ENCODE peak calls at places on chromosomes 12 and 14, in seven cellular contexts. S is astrocyte, P is heart right ventricle, O is mammary epithelial cell, Q is tibial artery, F is uterus, B is breast epithelium. Z is an unnamed sample.

GRCh38 chr12:6734506-6735082 is 10.7 kb downstream of the COPS7A start:
- DNase-seq in O (no peak), P (no peak), S (no peak), F (no peak), B (no peak), Q (no peak), Z (no peak)

GRCh38 chr14:104624939-104625338 is 20.4 kb upstream of the TMEM179 start:
- DNase-seq in Q (no peak), O (no peak), B (no peak), P (no peak), S (no peak), F (no peak), Z (peak)

GRCh38 chr12:54988402-54989054 is 4.0 kb upstream of the TESPA1 start:
- DNase-seq in Q (peak), F (peak), O (no peak), S (no peak), B (peak), P (peak), Z (no peak)

GRCh38 chr14:64060648-64061096 is 207.9 kb downstream of the SYNE2 start:
- DNase-seq in P (no peak), Q (no peak), S (no peak), O (peak), F (no peak), B (no peak), Z (peak)

GRCh38 chr12:102638777-102639176 is 158.4 kb upstream of the IGF1 start:
- DNase-seq in F (no peak), P (no peak), B (no peak), O (no peak), S (peak), Q (no peak), Z (peak)

GRCh38 chr12:116534341-116535121 is 24.6 kb upstream of the MAP1LC3B2 start:
- DNase-seq in B (no peak), P (no peak), F (peak), Q (no peak), O (no peak), S (peak), Z (peak)

GRCh38 chr12:12684375-12685106 is 11.4 kb downstream of the GPR19 start:
- DNase-seq in S (no peak), P (peak), O (peak), B (no peak), F (no peak), Q (no peak), Z (peak)

GRCh38 chr12:123150804-123151678 is at the start of gene PITPNM2:
- DNase-seq in O (peak), Q (peak), F (peak), P (peak), S (no peak), B (peak), Z (peak)

GRCh38 chr12:4244868-4245267 is 28.7 kb upstream of the CCND2 start:
- DNase-seq in B (no peak), Q (no peak), O (no peak), S (no peak), P (no peak), F (no peak), Z (no peak)

GRCh38 chr12:12890815-12891645 is at the start of gene GPRC5A:
- DNase-seq in B (peak), S (peak), F (peak), O (peak), Q (peak), P (peak), Z (peak)

GRCh38 chr12:95977764-95978305 is 18.3 kb downstream of the HAL start:
- DNase-seq in F (no peak), P (no peak), S (no peak), B (no peak), O (no peak), Q (no peak), Z (no peak)

GRCh38 chr12:53618340-53618739 is 7.8 kb downstream of the ATF7 start:
- DNase-seq in B (no peak), O (no peak), Q (no peak), F (no peak), S (no peak), P (no peak), Z (no peak)

GRCh38 chr14:44701563-44702263 is 194.6 kb upstream of the FSCB start:
- DNase-seq in S (peak), Q (no peak), B (no peak), O (no peak), F (no peak), P (no peak), Z (no peak)

GRCh38 chr12:111038075-111038474 is 117.7 kb upstream of the MYL2 start:
- DNase-seq in S (no peak), P (no peak), F (no peak), O (no peak), Q (no peak), B (no peak), Z (no peak)

GRCh38 chr12:20490213-20490612 is 121.9 kb downstream of the PDE3A start:
- DNase-seq in Q (no peak), P (no peak), B (no peak), F (no peak), O (no peak), S (no peak), Z (no peak)

GRCh38 chr14:57274551-57274950 is 5.8 kb downstream of the AP5M1 start:
- DNase-seq in B (no peak), O (no peak), F (no peak), S (peak), P (no peak), Q (no peak), Z (no peak)

GRCh38 chr12:105933671-105934665 is 204.8 kb downstream of the NUAK1 start:
- DNase-seq in F (peak), O (peak), B (no peak), Q (peak), P (peak), S (peak), Z (peak)

GRCh38 chr14:59463773-59464650 is 1.2 kb downstream of the GPR135 start:
- DNase-seq in B (no peak), O (no peak), S (no peak), P (no peak), Q (no peak), F (no peak), Z (no peak)

GRCh38 chr12:95443458-95443857 is 30.5 kb upstream of the METAP2 start:
- DNase-seq in P (no peak), O (no peak), F (no peak), S (no peak), B (no peak), Q (no peak), Z (no peak)

GRCh38 chr14:34043627-34044372 is 92.9 kb upstream of the EGLN3 start:
- DNase-seq in S (no peak), O (peak), F (no peak), Q (no peak), P (no peak), B (no peak), Z (no peak)

DNA sequence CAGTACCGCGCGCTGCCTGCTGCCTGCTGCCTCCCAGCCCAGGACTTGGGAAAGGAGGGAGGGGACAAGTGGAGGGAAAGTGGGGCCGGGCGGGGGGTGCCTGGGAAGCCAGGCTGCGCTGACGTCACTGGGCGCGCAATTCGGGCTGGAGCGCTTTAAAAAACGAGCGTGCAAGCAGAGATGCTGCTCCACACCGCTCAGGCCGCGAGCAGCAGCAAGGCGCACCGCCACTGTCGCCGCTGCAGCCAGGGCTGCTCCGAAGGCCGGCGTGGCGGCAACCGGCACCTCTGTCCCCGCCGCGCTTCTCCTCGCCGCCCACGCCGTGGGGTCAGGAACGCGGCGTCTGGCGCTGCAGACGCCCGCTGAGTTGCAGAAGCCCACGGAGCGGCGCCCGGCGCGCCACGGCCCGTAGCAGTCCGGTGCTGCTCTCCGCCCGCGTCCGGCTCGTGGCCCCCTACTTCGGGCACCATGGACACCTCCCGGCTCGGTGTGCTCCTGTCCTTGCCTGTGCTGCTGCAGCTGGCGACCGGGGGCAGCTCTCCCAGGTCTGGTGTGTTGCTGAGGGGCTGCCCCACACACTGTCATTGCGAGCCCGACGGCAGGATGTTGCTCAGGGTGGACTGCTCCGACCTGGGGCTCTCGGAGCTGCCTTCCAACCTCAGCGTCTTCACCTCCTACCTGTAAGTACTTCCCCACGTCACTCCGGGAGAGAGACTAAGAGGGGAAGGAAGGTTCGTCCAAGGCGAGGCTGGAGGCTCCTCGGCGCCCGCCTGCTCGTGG is at the start of gene LGR5:
- DNase-seq in Q (no peak), F (no peak), P (no peak), O (peak), S (peak), B (no peak), Z (peak)
- H3K4me3 ChIP-seq in Q (peak), F (peak), P (peak), O (no peak), S (peak), B (peak), Z (peak)

GRCh38 chr12:71872401-71872800 is 32.8 kb downstream of the TBC1D15 start:
- DNase-seq in S (no peak), F (no peak), B (no peak), P (no peak), Q (no peak), O (no peak), Z (no peak)
- H3K27ac ChIP-seq in S (no peak), F (no peak), B (no peak), P (no peak), Q (no peak), O (no peak), Z (peak)

DNA sequence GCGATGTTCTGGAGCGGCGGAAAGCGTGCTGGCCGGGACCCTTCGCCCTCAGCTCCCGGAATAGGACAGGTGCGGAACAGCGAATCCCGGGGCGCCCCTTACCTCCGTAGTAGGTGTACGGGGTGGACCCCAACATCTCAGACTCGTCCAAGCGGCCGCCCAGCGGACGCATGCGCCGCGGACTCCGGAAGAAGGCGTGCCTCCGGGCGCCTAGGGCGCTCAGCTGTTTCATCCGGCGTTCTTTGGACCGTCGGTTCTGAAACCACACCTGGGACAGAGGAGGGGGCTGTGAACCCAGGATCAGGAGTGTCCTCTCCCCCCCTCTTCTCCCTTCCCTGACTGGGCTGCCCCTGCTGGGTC is 4.5 kb downstream of the LHX5 start:
- DNase-seq in S (no peak), F (no peak), P (no peak), B (no peak), Q (no peak), O (no peak), Z (peak)
- H3K4me3 ChIP-seq in S (no peak), F (no peak), P (peak), B (peak), Q (peak), O (peak), Z (no peak)

DNA sequence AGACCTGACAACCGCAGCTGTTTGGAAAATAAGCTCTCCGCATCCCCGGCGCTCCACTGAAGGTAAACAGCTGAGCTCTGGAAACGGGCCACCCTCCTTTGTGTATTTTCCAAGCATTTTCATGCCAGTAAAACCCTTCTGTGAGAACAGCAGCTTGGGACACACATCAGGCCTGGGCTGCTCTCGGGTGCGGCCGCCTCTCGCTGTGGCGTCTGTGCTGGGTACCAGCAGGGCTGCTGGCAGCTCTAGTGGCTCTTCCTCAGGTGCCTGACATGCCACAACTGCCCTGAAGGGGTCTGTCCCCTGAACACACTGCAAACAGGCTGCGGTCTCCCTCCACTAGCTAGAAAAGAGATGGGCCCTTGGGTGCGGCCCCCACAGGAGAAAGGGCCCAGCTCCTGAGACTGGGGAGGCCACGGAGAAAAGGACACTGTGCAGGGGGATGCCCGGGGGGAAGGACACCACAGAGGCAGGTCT is 96.3 kb downstream of the ITPK1 start:
- DNase-seq in O (no peak), B (peak), P (no peak), F (peak), S (no peak), Q (no peak), Z (peak)
- H3K27ac ChIP-seq in O (no peak), B (no peak), P (no peak), F (peak), S (no peak), Q (peak), Z (no peak)

GRCh38 chr14:91367173-91368171 is 50.1 kb downstream of the CCDC88C start:
- DNase-seq in Q (no peak), B (peak), O (peak), F (no peak), P (peak), S (peak), Z (peak)

GRCh38 chr14:91371990-91372375 is 45.6 kb downstream of the CCDC88C start:
- DNase-seq in B (no peak), F (no peak), S (no peak), Q (no peak), O (no peak), P (no peak), Z (no peak)

GRCh38 chr14:91371011-91371989 is 46.3 kb downstream of the CCDC88C start:
- DNase-seq in B (no peak), F (no peak), Q (no peak), S (no peak), O (no peak), P (no peak), Z (no peak)

GRCh38 chr14:91368681-91369416 is 48.8 kb downstream of the CCDC88C start:
- DNase-seq in F (no peak), O (no peak), Q (no peak), S (no peak), B (no peak), P (no peak), Z (peak)

GRCh38 chr14:91369628-91370445 is 47.8 kb downstream of the CCDC88C start:
- DNase-seq in S (no peak), O (peak), F (no peak), P (no peak), B (peak), Q (no peak), Z (peak)
- H3K4me3 ChIP-seq in S (no peak), O (peak), F (no peak), P (no peak), B (peak), Q (no peak), Z (no peak)

DNA sequence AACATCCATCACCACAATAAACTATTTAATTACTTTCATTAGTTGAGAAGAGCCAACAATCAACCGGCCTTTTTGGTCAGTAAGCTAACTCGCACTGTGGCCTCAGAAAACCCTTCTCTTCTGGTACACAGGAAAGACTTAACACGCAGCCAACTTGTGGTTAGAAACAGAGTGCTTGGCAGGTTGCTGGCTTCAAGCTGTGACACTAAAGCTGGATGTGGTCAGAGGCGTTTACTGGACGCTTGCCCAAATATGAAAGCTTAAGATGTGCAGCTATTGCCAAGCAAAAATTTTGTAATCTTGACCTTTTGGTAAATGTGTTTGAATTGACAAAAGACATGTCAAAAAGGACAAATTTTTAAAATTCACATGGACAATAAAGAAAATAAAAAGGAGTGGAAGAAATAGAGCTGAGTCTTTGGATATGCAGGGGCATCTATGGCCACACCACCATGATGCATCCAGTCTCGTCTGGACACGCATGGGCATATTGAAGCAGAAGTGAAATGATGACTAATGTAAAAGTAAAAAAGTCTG is 2.6 kb upstream of the KLRK1 start:
- DNase-seq in S (peak), O (peak), Q (peak), F (no peak), B (no peak), P (peak), Z (peak)
- H3K27ac ChIP-seq in S (no peak), O (peak), Q (no peak), F (no peak), B (no peak), P (no peak), Z (no peak)

DNA sequence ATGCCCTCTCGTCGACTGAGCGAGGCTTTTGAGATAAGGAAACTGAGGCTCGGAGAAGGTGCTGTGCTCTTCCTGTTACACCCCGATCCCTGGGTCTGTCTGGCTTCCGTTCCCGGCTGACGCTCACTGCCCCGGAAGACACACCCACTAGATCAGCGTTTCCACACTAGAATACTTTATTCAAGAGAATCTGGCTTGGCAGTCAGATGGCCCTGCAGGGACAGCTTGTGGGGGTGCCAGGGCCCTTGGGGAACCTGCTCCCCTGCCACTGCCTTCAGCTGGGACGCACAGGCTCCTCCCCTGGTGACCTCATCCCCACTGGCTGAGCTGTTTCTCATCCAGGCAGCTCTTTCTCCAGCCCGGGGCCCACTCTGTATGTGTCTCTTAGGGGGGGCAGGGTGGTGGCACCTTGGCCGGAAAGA is 13.7 kb downstream of the PGF start:
- DNase-seq in B (no peak), F (peak), Q (peak), S (peak), O (no peak), P (no peak), Z (peak)
- H3K4me3 ChIP-seq in B (no peak), F (no peak), Q (no peak), S (no peak), O (no peak), P (no peak), Z (no peak)

GRCh38 chr12:32534698-32535097 is 135.3 kb downstream of the FGD4 start:
- DNase-seq in P (no peak), B (no peak), F (no peak), S (no peak), Q (no peak), O (no peak), Z (no peak)
- H3K27ac ChIP-seq in P (peak), B (peak), F (peak), S (peak), Q (peak), O (peak), Z (peak)

Z was measured in osteoblast.